ENCODE peak calls at places on chromosomes 3 and 15, in four cellular contexts. B, R, J and H are unnamed samples.

GRCh38 chr3:161148832-161149475 is 43.8 kb upstream of the B3GALNT1 start:
- DNase-seq in B (no peak), R (no peak), J (no peak), H (no peak)

GRCh38 chr15:74041311-74041756 is 41.0 kb downstream of the GOLGA6A start:
- DNase-seq in B (no peak), R (no peak), J (no peak), H (no peak)

GRCh38 chr3:105688821-105689220 is 180.0 kb downstream of the CBLB start:
- DNase-seq in B (no peak), R (no peak), J (peak; percentile 1), H (no peak)

GRCh38 chr15:23687143-23687470 is at the start of gene NDN:
- DNase-seq in B (peak; percentile 47), R (no peak), J (no peak), H (peak; percentile 32)

GRCh38 chr3:37218206-37218605 is 43.8 kb upstream of the LRRFIP2 start:
- DNase-seq in B (peak; percentile 53), R (no peak), J (no peak), H (peak; percentile 16)

GRCh38 chr15:73150831-73151230 is 98.6 kb downstream of the NEO1 start:
- DNase-seq in B (no peak), R (no peak), J (no peak), H (no peak)

GRCh38 chr15:40437754-40438687 is 2.7 kb upstream of the BAHD1 start:
- DNase-seq in B (no peak), R (no peak), J (no peak), H (no peak)

GRCh38 chr3:151107177-151107576 is 21.7 kb downstream of the MED12L start:
- DNase-seq in B (no peak), R (no peak), J (no peak), H (no peak)

GRCh38 chr15:65512807-65513416 is 4.6 kb downstream of the DPP8 start:
- DNase-seq in B (peak; percentile 50), R (no peak), J (no peak), H (no peak)

GRCh38 chr3:183626877-183627594 is 8.4 kb upstream of the KLHL24 start:
- DNase-seq in B (peak; percentile 77), R (peak; percentile 74), J (no peak), H (no peak)

GRCh38 chr3:72663429-72663828 is 184.8 kb downstream of the SHQ1 start:
- DNase-seq in B (no peak), R (no peak), J (no peak), H (no peak)

GRCh38 chr15:32952062-32952461 is 234.3 kb downstream of the GREM1 start:
- DNase-seq in B (no peak), R (no peak), J (no peak), H (no peak)

GRCh38 chr3:188179006-188179966 is 25.3 kb downstream of the LPP start:
- DNase-seq in B (peak; percentile 61), R (no peak), J (no peak), H (peak; percentile 80)

GRCh38 chr3:187251599-187251998 is 39.9 kb downstream of the MASP1 start:
- DNase-seq in B (no peak), R (no peak), J (no peak), H (no peak)

GRCh38 chr3:9649791-9650521 is 651 bp downstream of the MTMR14 start:
- DNase-seq in B (no peak), R (no peak), J (peak; percentile 11), H (no peak)

GRCh38 chr3:37906734-37907282 is 45.1 kb downstream of the CTDSPL start:
- DNase-seq in B (no peak), R (no peak), J (no peak), H (no peak)

GRCh38 chr3:194767430-194768207 is 81.9 kb downstream of the FAM43A start:
- DNase-seq in B (no peak), R (no peak), J (no peak), H (no peak)

GRCh38 chr3:47664519-47664918 is 85.9 kb upstream of the CSPG5 start:
- DNase-seq in B (no peak), R (no peak), J (peak; percentile 33), H (no peak)

GRCh38 chr15:84878504-84878903 is 6.0 kb upstream of the SLC28A1 start:
- DNase-seq in B (peak; percentile 56), R (peak; percentile 79), J (peak; percentile 62), H (peak; percentile 82)

GRCh38 chr15:35302340-35302739 is 217.2 kb upstream of the NANOGP8 start:
- DNase-seq in B (no peak), R (no peak), J (no peak), H (no peak)

GRCh38 chr3:43034911-43035310 is 55.8 kb downstream of the GASK1A start:
- DNase-seq in B (no peak), R (no peak), J (no peak), H (no peak)

GRCh38 chr3:8761866-8762265 is 7.5 kb downstream of the OXTR start:
- DNase-seq in B (no peak), R (no peak), J (no peak), H (no peak)

GRCh38 chr3:55330355-55330754 is 156.8 kb downstream of the WNT5A start:
- DNase-seq in B (no peak), R (no peak), J (peak; percentile 29), H (peak; percentile 71)

GRCh38 chr3:183181606-183182005 is 19.1 kb upstream of the LAMP3 start:
- DNase-seq in B (no peak), R (peak; percentile 39), J (no peak), H (peak; percentile 32)

GRCh38 chr15:38518084-38518483 is 46.5 kb downstream of the RASGRP1 start:
- DNase-seq in B (no peak), R (no peak), J (no peak), H (no peak)

GRCh38 chr3:177885063-177885462 is 651.2 kb upstream of the KCNMB2 start:
- DNase-seq in B (no peak), R (no peak), J (no peak), H (no peak)

GRCh38 chr3:195802795-195803194 is 8.9 kb downstream of the MUC4 start:
- DNase-seq in B (no peak), R (no peak), J (no peak), H (no peak)

GRCh38 chr15:77784361-77785292 is 151.9 kb upstream of the LINGO1 start:
- DNase-seq in B (no peak), R (no peak), J (peak; percentile 84), H (no peak)

GRCh38 chr15:36484038-36484778 is 95.2 kb upstream of the CDIN1 start:
- DNase-seq in B (no peak), R (no peak), J (no peak), H (no peak)

GRCh38 chr3:121970047-121970446 is 52.0 kb downstream of the ILDR1 start:
- DNase-seq in B (no peak), R (no peak), J (no peak), H (no peak)

GRCh38 chr15:100007609-100008008 is 274.4 kb upstream of the LYSMD4 start:
- DNase-seq in B (no peak), R (no peak), J (no peak), H (no peak)

GRCh38 chr15:100008258-100008657 is 275.0 kb upstream of the LYSMD4 start:
- DNase-seq in B (no peak), R (no peak), J (no peak), H (no peak)

GRCh38 chr15:100002787-100003536 is 269.7 kb upstream of the LYSMD4 start:
- DNase-seq in B (no peak), R (no peak), J (no peak), H (no peak)

GRCh38 chr15:100005013-100005412 is 271.8 kb upstream of the LYSMD4 start:
- DNase-seq in B (no peak), R (no peak), J (no peak), H (no peak)

GRCh38 chr15:100005715-100006114 is 272.5 kb upstream of the LYSMD4 start:
- DNase-seq in B (no peak), R (no peak), J (no peak), H (no peak)
- TF ChIP-seq POLR2A in B (no peak), R (no peak), J (no peak), H (no peak)

DNA sequence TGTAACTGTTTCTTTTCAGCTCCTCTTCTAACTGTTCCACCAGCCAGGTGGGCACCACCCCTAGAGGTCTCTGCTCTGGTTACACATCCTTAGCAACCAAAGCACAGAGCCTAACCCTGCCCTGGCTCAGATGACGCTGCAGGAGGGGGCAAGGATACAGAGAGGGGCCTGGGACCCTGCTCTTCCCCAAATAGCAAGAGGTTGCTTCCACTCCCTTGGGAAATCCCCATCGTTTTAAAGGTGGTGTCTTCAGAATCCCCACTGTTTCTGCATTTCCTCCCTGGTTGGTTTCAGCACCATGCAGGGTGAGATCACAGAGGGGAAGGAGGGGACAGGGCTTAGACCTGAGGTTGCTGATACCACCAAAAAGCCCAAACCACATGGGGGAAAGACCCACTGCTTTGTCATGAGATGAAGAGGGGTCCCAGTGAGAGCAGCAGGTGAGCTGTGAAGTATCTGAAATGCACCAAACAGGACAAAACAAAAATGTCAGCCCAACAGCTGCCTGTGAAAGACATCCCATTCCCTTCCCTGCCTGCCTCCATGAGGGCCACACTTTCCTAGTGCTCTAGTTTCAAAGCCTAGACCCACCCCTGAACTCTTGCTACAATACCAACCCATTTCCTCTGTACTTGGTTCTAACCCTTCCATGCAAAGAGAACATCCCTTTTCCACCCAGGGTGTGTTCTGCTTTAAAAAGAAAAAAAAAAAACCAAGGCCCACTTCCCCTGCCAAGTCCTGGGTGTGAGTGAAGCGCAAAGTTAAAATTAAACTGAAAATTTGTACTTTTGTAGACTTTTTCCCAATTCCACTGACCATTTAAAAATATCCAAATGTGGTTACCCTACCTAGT is 29.0 kb downstream of the ANP32A start:
- DNase-seq in B (no peak), R (no peak), J (no peak), H (no peak)
- TF ChIP-seq CTCF in B (no peak), R (no peak), J (no peak), H (no peak)

GRCh38 chr3:123961508-123961856 is 453 bp upstream of the CCDC14 start:
- DNase-seq in B (no peak), R (no peak), J (no peak), H (no peak)

DNA sequence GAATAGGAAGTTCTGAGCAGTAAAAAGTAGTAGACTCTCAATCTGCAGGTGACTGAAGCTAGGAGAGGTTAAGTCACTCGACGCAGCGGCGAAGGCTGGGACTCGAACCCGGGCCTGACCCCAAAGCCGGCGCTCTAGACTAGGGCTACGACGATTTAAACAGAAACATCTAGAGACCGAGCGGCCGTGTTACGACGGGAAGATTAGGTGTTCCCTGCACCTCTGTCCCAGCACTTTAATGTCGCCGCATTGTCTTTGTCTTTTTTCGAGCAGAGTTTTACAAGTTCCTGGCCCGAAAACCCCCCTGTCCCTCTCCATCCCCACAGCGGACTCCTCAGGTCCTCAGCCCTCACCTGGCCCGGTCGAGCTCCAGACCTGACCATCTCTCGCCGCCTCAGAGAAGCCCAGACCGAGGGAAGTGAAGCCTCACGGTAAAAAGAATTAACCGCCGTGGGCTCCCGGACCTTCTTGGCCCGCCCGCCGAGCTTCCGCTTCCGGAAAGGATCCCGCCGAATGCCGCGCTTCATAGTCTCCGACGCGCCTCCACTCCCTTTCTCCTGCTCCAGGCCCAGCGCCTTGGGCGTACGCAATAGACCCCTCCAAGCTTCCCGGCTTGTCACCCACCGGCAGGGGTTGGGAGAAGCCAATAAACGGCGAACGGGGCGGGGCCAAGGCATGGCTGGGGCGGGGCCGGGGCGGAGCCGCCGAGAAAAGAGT is at the start of gene CCDC14:
- DNase-seq in B (peak; percentile 95), R (peak; percentile 92), J (peak; percentile 80), H (peak; percentile 96)
- TF ChIP-seq POLR2A in B (peak; percentile 64), R (peak; percentile 59), J (peak; percentile 67), H (peak; percentile 69)

GRCh38 chr15:79592126-79592525 is 160.0 kb downstream of the MINAR1 start:
- DNase-seq in B (no peak), R (no peak), J (no peak), H (no peak)

GRCh38 chr15:79595271-79595670 is 163.1 kb downstream of the MINAR1 start:
- DNase-seq in B (no peak), R (no peak), J (no peak), H (no peak)

GRCh38 chr15:79595995-79596622 is 164.0 kb downstream of the MINAR1 start:
- DNase-seq in B (peak; percentile 38), R (peak; percentile 71), J (peak; percentile 95), H (peak; percentile 78)

GRCh38 chr15:79598639-79599038 is 166.5 kb downstream of the MINAR1 start:
- DNase-seq in B (no peak), R (no peak), J (no peak), H (no peak)

GRCh38 chr15:79593119-79593869 is 161.2 kb downstream of the MINAR1 start:
- DNase-seq in B (no peak), R (no peak), J (no peak), H (no peak)
- TF ChIP-seq CTCF in B (peak; percentile 14), R (peak; percentile 25), J (peak; percentile 14), H (no peak)